ENCODE peak calls at places on chromosomes 12 and 14, in seven cellular contexts. One of them, this sample, is unnamed.

GRCh38 chr12:12546314-12546772 is 16.3 kb downstream of the DUSP16 start:
- DNase-seq in GM23248: no peak
- DNase-seq in tibial artery: no peak
- DNase-seq in CD8-positive, alpha-beta T cell: no peak
- DNase-seq in PC-3: peak
- DNase-seq in A549: no peak
- DNase-seq in fibroblast of mammary gland: peak
- DNase-seq in this sample: no peak

GRCh38 chr12:125185740-125186470 is 120.7 kb downstream of the AACS start:
- DNase-seq in GM23248: peak
- DNase-seq in CD8-positive, alpha-beta T cell: no peak
- DNase-seq in PC-3: peak
- DNase-seq in tibial artery: peak
- DNase-seq in A549: peak
- DNase-seq in fibroblast of mammary gland: peak
- DNase-seq in this sample: peak

GRCh38 chr14:104075530-104076151 is 9.9 kb upstream of the ASPG start:
- DNase-seq in PC-3: peak
- DNase-seq in CD8-positive, alpha-beta T cell: no peak
- DNase-seq in tibial artery: no peak
- DNase-seq in A549: no peak
- DNase-seq in fibroblast of mammary gland: peak
- DNase-seq in GM23248: peak
- DNase-seq in this sample: no peak

GRCh38 chr12:65195387-65196055 is 26.1 kb downstream of the LEMD3 start:
- DNase-seq in tibial artery: no peak
- DNase-seq in GM23248: no peak
- DNase-seq in A549: no peak
- DNase-seq in CD8-positive, alpha-beta T cell: no peak
- DNase-seq in fibroblast of mammary gland: no peak
- DNase-seq in PC-3: no peak
- DNase-seq in this sample: no peak

GRCh38 chr14:102509744-102510615 is at the start of gene ANKRD9:
- DNase-seq in GM23248: peak
- DNase-seq in PC-3: peak
- DNase-seq in CD8-positive, alpha-beta T cell: peak
- DNase-seq in tibial artery: peak
- DNase-seq in fibroblast of mammary gland: peak
- DNase-seq in A549: peak
- DNase-seq in this sample: peak

GRCh38 chr12:19369691-19370148 is 69.6 kb upstream of the AEBP2 start:
- DNase-seq in A549: no peak
- DNase-seq in PC-3: peak
- DNase-seq in CD8-positive, alpha-beta T cell: no peak
- DNase-seq in GM23248: peak
- DNase-seq in tibial artery: peak
- DNase-seq in fibroblast of mammary gland: peak
- DNase-seq in this sample: no peak

GRCh38 chr12:109770104-109770860 is 56.7 kb downstream of the FAM222A start:
- DNase-seq in GM23248: no peak
- DNase-seq in PC-3: no peak
- DNase-seq in fibroblast of mammary gland: no peak
- DNase-seq in CD8-positive, alpha-beta T cell: no peak
- DNase-seq in A549: no peak
- DNase-seq in tibial artery: peak
- DNase-seq in this sample: no peak

GRCh38 chr14:97618401-97618800 is 821.2 kb downstream of the VRK1 start:
- DNase-seq in A549: no peak
- DNase-seq in fibroblast of mammary gland: no peak
- DNase-seq in tibial artery: no peak
- DNase-seq in PC-3: no peak
- DNase-seq in CD8-positive, alpha-beta T cell: no peak
- DNase-seq in GM23248: no peak
- DNase-seq in this sample: no peak

GRCh38 chr14:61538464-61539022 is 156.8 kb upstream of the HIF1A start:
- DNase-seq in PC-3: no peak
- DNase-seq in CD8-positive, alpha-beta T cell: no peak
- DNase-seq in fibroblast of mammary gland: no peak
- DNase-seq in GM23248: no peak
- DNase-seq in tibial artery: no peak
- DNase-seq in A549: no peak
- DNase-seq in this sample: no peak

GRCh38 chr14:104243200-104243599 is 104.8 kb downstream of the KIF26A start:
- DNase-seq in A549: no peak
- DNase-seq in tibial artery: no peak
- DNase-seq in CD8-positive, alpha-beta T cell: no peak
- DNase-seq in GM23248: no peak
- DNase-seq in PC-3: no peak
- DNase-seq in fibroblast of mammary gland: no peak
- DNase-seq in this sample: no peak

GRCh38 chr12:75585309-75585708 is 73.9 kb upstream of the KRR1 start:
- DNase-seq in GM23248: peak
- DNase-seq in A549: peak
- DNase-seq in fibroblast of mammary gland: peak
- DNase-seq in CD8-positive, alpha-beta T cell: no peak
- DNase-seq in PC-3: peak
- DNase-seq in tibial artery: no peak
- DNase-seq in this sample: no peak

GRCh38 chr14:95432152-95433093 is 84.0 kb downstream of the SYNE3 start:
- DNase-seq in A549: peak
- DNase-seq in tibial artery: no peak
- DNase-seq in GM23248: peak
- DNase-seq in CD8-positive, alpha-beta T cell: no peak
- DNase-seq in fibroblast of mammary gland: peak
- DNase-seq in PC-3: peak
- DNase-seq in this sample: no peak

GRCh38 chr12:64893961-64894360 is 69.5 kb downstream of the TBC1D30 start:
- DNase-seq in A549: peak
- DNase-seq in tibial artery: no peak
- DNase-seq in GM23248: peak
- DNase-seq in fibroblast of mammary gland: peak
- DNase-seq in PC-3: peak
- DNase-seq in CD8-positive, alpha-beta T cell: no peak
- DNase-seq in this sample: no peak

GRCh38 chr14:61064866-61065265 is 83.8 kb downstream of the SLC38A6 start:
- DNase-seq in CD8-positive, alpha-beta T cell: no peak
- DNase-seq in PC-3: no peak
- DNase-seq in GM23248: no peak
- DNase-seq in tibial artery: no peak
- DNase-seq in A549: no peak
- DNase-seq in fibroblast of mammary gland: no peak
- DNase-seq in this sample: no peak

GRCh38 chr14:51176819-51177218 is 63.2 kb upstream of the TMX1 start:
- DNase-seq in fibroblast of mammary gland: peak
- DNase-seq in A549: no peak
- DNase-seq in CD8-positive, alpha-beta T cell: no peak
- DNase-seq in GM23248: no peak
- DNase-seq in tibial artery: no peak
- DNase-seq in PC-3: no peak
- DNase-seq in this sample: no peak

GRCh38 chr12:42473561-42473960 is 116.0 kb downstream of the PRICKLE1 start:
- DNase-seq in A549: no peak
- DNase-seq in GM23248: no peak
- DNase-seq in CD8-positive, alpha-beta T cell: no peak
- DNase-seq in fibroblast of mammary gland: no peak
- DNase-seq in PC-3: peak
- DNase-seq in tibial artery: no peak
- DNase-seq in this sample: no peak

GRCh38 chr12:27164330-27165045 is 79.6 kb upstream of the STK38L start:
- DNase-seq in PC-3: no peak
- DNase-seq in CD8-positive, alpha-beta T cell: no peak
- DNase-seq in tibial artery: no peak
- DNase-seq in fibroblast of mammary gland: no peak
- DNase-seq in A549: no peak
- DNase-seq in GM23248: no peak
- DNase-seq in this sample: no peak

DNA sequence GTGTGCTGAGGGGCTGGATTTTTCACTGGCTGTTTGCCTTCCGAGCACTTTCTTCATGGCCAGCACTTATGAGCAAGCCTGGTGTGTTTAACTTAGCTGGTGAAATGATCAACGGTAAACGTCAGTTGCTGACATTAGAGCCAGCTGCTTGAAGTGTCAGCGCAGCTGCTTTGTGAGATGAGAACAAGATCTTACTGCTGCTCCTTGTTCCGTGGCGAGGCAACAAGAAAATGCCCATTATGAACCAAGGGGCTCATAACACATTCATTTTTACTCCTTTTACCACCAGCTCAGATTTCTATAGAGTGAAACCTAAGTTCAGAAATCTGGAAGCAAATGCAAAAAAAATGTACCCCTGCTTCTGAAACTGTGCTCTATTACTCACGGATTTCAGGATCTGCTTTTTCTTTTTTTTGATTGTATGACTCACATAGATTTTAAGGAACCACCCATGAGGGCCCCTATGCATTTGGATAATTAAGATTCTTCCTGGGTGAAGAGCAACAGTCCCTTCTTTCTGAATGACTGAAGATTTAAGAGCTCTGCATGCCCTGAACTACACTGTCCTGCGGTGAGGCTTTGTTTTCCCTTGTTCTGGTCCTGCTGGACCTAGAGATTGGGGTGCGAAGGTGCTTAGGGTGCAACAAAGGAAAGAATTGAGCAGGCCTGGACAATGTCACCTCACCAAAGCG is 74.3 kb upstream of the CPM start:
- DNase-seq in A549: peak
- DNase-seq in fibroblast of mammary gland: peak
- DNase-seq in GM23248: peak
- DNase-seq in PC-3: peak
- DNase-seq in CD8-positive, alpha-beta T cell: no peak
- DNase-seq in tibial artery: no peak
- DNase-seq in this sample: no peak
- H3K4me3 ChIP-seq in A549: no peak
- H3K4me3 ChIP-seq in fibroblast of mammary gland: peak
- H3K4me3 ChIP-seq in GM23248: peak
- H3K4me3 ChIP-seq in PC-3: peak
- H3K4me3 ChIP-seq in CD8-positive, alpha-beta T cell: no peak
- H3K4me3 ChIP-seq in tibial artery: no peak
- H3K4me3 ChIP-seq in this sample: no peak

GRCh38 chr12:79678306-79678705 is 12.5 kb downstream of the PAWR start:
- DNase-seq in GM23248: no peak
- DNase-seq in CD8-positive, alpha-beta T cell: no peak
- DNase-seq in PC-3: peak
- DNase-seq in fibroblast of mammary gland: no peak
- DNase-seq in tibial artery: no peak
- DNase-seq in A549: no peak
- DNase-seq in this sample: no peak

GRCh38 chr12:79674629-79675028 is 16.1 kb downstream of the PAWR start:
- DNase-seq in CD8-positive, alpha-beta T cell: no peak
- DNase-seq in fibroblast of mammary gland: peak
- DNase-seq in GM23248: peak
- DNase-seq in PC-3: peak
- DNase-seq in tibial artery: no peak
- DNase-seq in A549: no peak
- DNase-seq in this sample: no peak

GRCh38 chr12:79677667-79678066 is 13.1 kb downstream of the PAWR start:
- DNase-seq in GM23248: no peak
- DNase-seq in A549: no peak
- DNase-seq in PC-3: no peak
- DNase-seq in fibroblast of mammary gland: no peak
- DNase-seq in tibial artery: no peak
- DNase-seq in CD8-positive, alpha-beta T cell: no peak
- DNase-seq in this sample: no peak

GRCh38 chr12:79676579-79676978 is 14.2 kb downstream of the PAWR start:
- DNase-seq in A549: no peak
- DNase-seq in CD8-positive, alpha-beta T cell: no peak
- DNase-seq in GM23248: no peak
- DNase-seq in fibroblast of mammary gland: no peak
- DNase-seq in PC-3: no peak
- DNase-seq in tibial artery: no peak
- DNase-seq in this sample: no peak

DNA sequence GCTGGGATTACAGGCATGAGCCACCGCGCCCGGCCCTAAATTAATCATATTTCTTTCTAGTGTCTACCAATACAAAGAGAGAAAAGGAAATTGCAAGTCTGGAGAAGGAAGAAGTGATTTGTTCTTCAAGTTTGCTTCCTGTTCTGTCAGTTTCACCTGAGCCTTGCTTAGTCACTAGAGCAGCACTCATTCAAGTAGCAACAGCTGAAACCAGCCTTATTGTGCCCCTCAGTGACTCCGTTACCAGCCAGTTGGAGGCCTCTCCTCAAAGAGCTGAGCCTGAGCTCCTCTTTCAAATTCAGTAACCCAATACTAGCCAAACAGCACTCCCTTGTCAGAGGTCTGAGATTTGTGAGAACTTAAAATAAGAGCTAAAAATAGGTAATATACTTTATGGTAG is 17.4 kb downstream of the PAWR start:
- DNase-seq in A549: no peak
- DNase-seq in fibroblast of mammary gland: no peak
- DNase-seq in GM23248: no peak
- DNase-seq in tibial artery: no peak
- DNase-seq in CD8-positive, alpha-beta T cell: no peak
- DNase-seq in PC-3: peak
- DNase-seq in this sample: peak
- H3K4me3 ChIP-seq in A549: no peak
- H3K4me3 ChIP-seq in fibroblast of mammary gland: no peak
- H3K4me3 ChIP-seq in GM23248: no peak
- H3K4me3 ChIP-seq in tibial artery: no peak
- H3K4me3 ChIP-seq in CD8-positive, alpha-beta T cell: no peak
- H3K4me3 ChIP-seq in PC-3: no peak
- H3K4me3 ChIP-seq in this sample: no peak

DNA sequence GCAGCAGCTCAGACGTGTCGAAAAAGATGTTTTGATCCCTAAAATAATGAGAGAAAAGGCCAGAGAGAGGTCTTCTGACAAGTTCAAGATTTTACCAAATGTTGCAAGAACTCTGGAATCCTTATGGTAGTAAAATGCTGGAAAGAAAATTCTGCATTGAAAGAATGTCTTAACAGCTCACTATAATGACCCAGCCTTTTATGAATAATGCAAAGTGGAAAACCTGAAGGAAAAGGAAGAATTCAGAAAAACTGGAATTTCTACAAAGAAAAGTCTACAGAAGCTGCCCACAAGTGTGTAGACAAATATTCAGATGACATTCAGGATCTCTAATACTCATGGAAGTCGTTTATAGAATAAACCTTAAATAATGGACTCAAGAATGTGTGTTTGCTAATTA is 1.8 kb upstream of the CCDC88C start:
- DNase-seq in PC-3: peak
- DNase-seq in A549: no peak
- DNase-seq in GM23248: no peak
- DNase-seq in CD8-positive, alpha-beta T cell: no peak
- DNase-seq in fibroblast of mammary gland: no peak
- DNase-seq in tibial artery: no peak
- DNase-seq in this sample: no peak
- H3K4me3 ChIP-seq in PC-3: peak
- H3K4me3 ChIP-seq in A549: no peak
- H3K4me3 ChIP-seq in GM23248: no peak
- H3K4me3 ChIP-seq in CD8-positive, alpha-beta T cell: no peak
- H3K4me3 ChIP-seq in fibroblast of mammary gland: no peak
- H3K4me3 ChIP-seq in tibial artery: no peak
- H3K4me3 ChIP-seq in this sample: no peak

DNA sequence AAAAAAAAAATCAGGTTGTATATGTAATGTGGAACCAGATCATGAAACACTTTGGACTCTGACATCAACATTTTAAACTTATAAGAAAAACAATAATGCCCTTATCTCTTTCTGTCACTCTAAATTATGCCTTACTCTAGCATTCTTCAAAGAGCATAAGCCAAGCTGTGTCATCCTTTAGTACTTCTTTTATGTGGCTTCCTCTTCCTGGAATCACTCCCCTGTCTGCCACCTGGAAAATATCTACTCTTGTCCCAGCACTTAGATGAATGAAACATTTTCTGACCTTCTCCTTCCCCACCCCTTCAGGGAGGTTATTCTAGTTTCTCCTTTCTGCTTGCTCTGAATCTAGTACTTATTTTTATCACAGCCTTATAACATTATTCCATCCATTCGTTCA is 101.2 kb downstream of the CNTN1 start:
- DNase-seq in fibroblast of mammary gland: no peak
- DNase-seq in PC-3: no peak
- DNase-seq in CD8-positive, alpha-beta T cell: no peak
- DNase-seq in A549: no peak
- DNase-seq in GM23248: no peak
- DNase-seq in tibial artery: no peak
- DNase-seq in this sample: no peak
- H3K4me3 ChIP-seq in fibroblast of mammary gland: no peak
- H3K4me3 ChIP-seq in PC-3: no peak
- H3K4me3 ChIP-seq in CD8-positive, alpha-beta T cell: no peak
- H3K4me3 ChIP-seq in A549: no peak
- H3K4me3 ChIP-seq in GM23248: no peak
- H3K4me3 ChIP-seq in tibial artery: no peak
- H3K4me3 ChIP-seq in this sample: no peak

This sample was measured in GM06990.